ENCODE peak calls at places on chromosome 13, in ten cellular contexts. B is adrenal gland, G is AG20443, O is keratinocyte, Z is Daoy, U is aorta, K is DMS153, P is dermis microvascular lymphatic vessel endothelial cell, S is heart right ventricle, I is HT1080. W is an unnamed sample.

GRCh38 chr13:32134241-32134801 is 102.7 kb downstream of the FRY start:
- DNase-seq in G (no peak), B (no peak), O (no peak), S (no peak), Z (no peak), I (peak), P (no peak), U (no peak), K (no peak), W (no peak)

GRCh38 chr13:44429311-44429710 is 55.7 kb downstream of the SERP2 start:
- DNase-seq in G (no peak), Z (no peak), U (no peak), S (no peak), K (no peak), B (no peak), P (no peak), I (no peak), O (no peak), W (no peak)

GRCh38 chr13:109719962-109720646 is 66.3 kb downstream of the IRS2 start:
- DNase-seq in K (no peak), O (no peak), Z (no peak), P (no peak), S (no peak), B (peak), I (no peak), G (no peak), U (no peak), W (no peak)

GRCh38 chr13:25973576-25973975 is 78.2 kb downstream of the SHISA2 start:
- DNase-seq in P (peak), G (no peak), Z (no peak), O (no peak), U (no peak), I (no peak), K (no peak), S (no peak), B (no peak), W (no peak)

GRCh38 chr13:66994097-66994496 is 236.0 kb downstream of the PCDH9 start:
- DNase-seq in B (peak), S (peak), Z (peak), K (no peak), I (peak), U (peak), P (peak), O (no peak), G (peak), W (peak)

GRCh38 chr13:103839460-103839859 is 773.2 kb upstream of the SLC10A2 start:
- DNase-seq in O (no peak), B (no peak), G (no peak), U (no peak), I (no peak), Z (no peak), K (no peak), P (no peak), S (no peak), W (no peak)

GRCh38 chr13:92463134-92463533 is 763.5 kb upstream of the GPC6 start:
- DNase-seq in B (no peak), K (peak), O (no peak), S (no peak), Z (no peak), P (no peak), G (no peak), U (no peak), I (no peak), W (no peak)

GRCh38 chr13:33188093-33188882 is 97.3 kb downstream of the STARD13 start:
- DNase-seq in K (no peak), O (no peak), U (no peak), I (peak), G (no peak), B (no peak), P (peak), S (no peak), Z (no peak), W (no peak)

GRCh38 chr13:97853550-97853949 is 99.9 kb upstream of the IPO5 start:
- DNase-seq in S (no peak), U (no peak), B (no peak), I (no peak), K (no peak), P (no peak), G (peak), O (no peak), Z (no peak), W (no peak)

GRCh38 chr13:50127017-50127725 is 111.9 kb downstream of the KCNRG start:
- DNase-seq in G (no peak), Z (no peak), K (no peak), I (no peak), S (peak), O (no peak), B (peak), P (no peak), U (peak), W (no peak)

GRCh38 chr13:79674765-79675515 is 194.0 kb downstream of the NDFIP2 start:
- DNase-seq in B (no peak), S (no peak), G (no peak), K (no peak), I (no peak), P (no peak), Z (no peak), O (no peak), U (no peak), W (no peak)

GRCh38 chr13:111284579-111284978 is 35.9 kb upstream of the TEX29 start:
- DNase-seq in O (no peak), P (no peak), K (no peak), G (no peak), I (no peak), B (no peak), Z (no peak), S (no peak), U (no peak), W (no peak)

GRCh38 chr13:42064259-42064658 is 15.8 kb downstream of the DGKH start:
- DNase-seq in I (no peak), Z (peak), U (no peak), B (no peak), K (no peak), P (no peak), O (no peak), S (no peak), G (peak), W (peak)

GRCh38 chr13:20901668-20902437 is 693 bp downstream of the XPO4 start:
- DNase-seq in B (peak), K (no peak), I (peak), P (no peak), G (peak), Z (peak), S (peak), O (no peak), U (no peak), W (peak)

GRCh38 chr13:83377486-83377885 is 504.8 kb downstream of the SLITRK1 start:
- DNase-seq in I (no peak), G (no peak), Z (no peak), P (no peak), O (no peak), K (no peak), U (no peak), B (no peak), S (no peak), W (no peak)

GRCh38 chr13:51770681-51771417 is 33.1 kb downstream of the DHRS12 start:
- DNase-seq in U (no peak), I (no peak), P (no peak), O (no peak), B (no peak), G (no peak), Z (no peak), S (no peak), K (peak), W (no peak)

W was measured in A673.